ENCODE peak calls at places on chromosomes 11 and 22, in eight cellular contexts. One of them, this sample, is unnamed.

GRCh38 chr11:47560431-47560830 is 5.0 kb upstream of the PTPMT1 start:
- DNase-seq in transverse colon: no peak
- DNase-seq in HCT116: no peak
- DNase-seq in uterus: no peak
- DNase-seq in GM12891: no peak
- DNase-seq in Peyer's patch: no peak
- DNase-seq in NB4: peak
- DNase-seq in testis: no peak
- DNase-seq in this sample: no peak

GRCh38 chr11:100890779-100891178 is 203.7 kb downstream of the ARHGAP42 start:
- DNase-seq in HCT116: no peak
- DNase-seq in NB4: no peak
- DNase-seq in uterus: no peak
- DNase-seq in testis: no peak
- DNase-seq in Peyer's patch: no peak
- DNase-seq in transverse colon: no peak
- DNase-seq in GM12891: no peak
- DNase-seq in this sample: no peak

GRCh38 chr22:28112548-28113043 is 193.5 kb upstream of the PITPNB start:
- DNase-seq in Peyer's patch: no peak
- DNase-seq in transverse colon: no peak
- DNase-seq in HCT116: peak
- DNase-seq in testis: peak
- DNase-seq in GM12891: no peak
- DNase-seq in uterus: peak
- DNase-seq in NB4: peak
- DNase-seq in this sample: no peak

GRCh38 chr11:36023922-36024321 is 80.1 kb downstream of the LDLRAD3 start:
- DNase-seq in GM12891: no peak
- DNase-seq in transverse colon: no peak
- DNase-seq in testis: no peak
- DNase-seq in uterus: no peak
- DNase-seq in Peyer's patch: no peak
- DNase-seq in HCT116: no peak
- DNase-seq in NB4: no peak
- DNase-seq in this sample: peak

GRCh38 chr11:9660886-9661285 is 3.0 kb upstream of the SWAP70 start:
- DNase-seq in HCT116: no peak
- DNase-seq in GM12891: no peak
- DNase-seq in NB4: no peak
- DNase-seq in testis: no peak
- DNase-seq in uterus: no peak
- DNase-seq in Peyer's patch: no peak
- DNase-seq in transverse colon: no peak
- DNase-seq in this sample: no peak

GRCh38 chr22:42462016-42462415 is 29.8 kb upstream of the NFAM1 start:
- DNase-seq in uterus: no peak
- DNase-seq in GM12891: no peak
- DNase-seq in testis: no peak
- DNase-seq in transverse colon: no peak
- DNase-seq in NB4: no peak
- DNase-seq in HCT116: no peak
- DNase-seq in Peyer's patch: no peak
- DNase-seq in this sample: no peak

GRCh38 chr22:24474649-24475048 is 20.5 kb upstream of the UPB1 start:
- DNase-seq in transverse colon: no peak
- DNase-seq in NB4: no peak
- DNase-seq in HCT116: no peak
- DNase-seq in testis: no peak
- DNase-seq in Peyer's patch: no peak
- DNase-seq in uterus: no peak
- DNase-seq in GM12891: no peak
- DNase-seq in this sample: no peak

GRCh38 chr11:92226331-92227232 is 2.0 kb downstream of the FAT3 start:
- DNase-seq in testis: peak
- DNase-seq in HCT116: no peak
- DNase-seq in Peyer's patch: no peak
- DNase-seq in NB4: no peak
- DNase-seq in uterus: no peak
- DNase-seq in GM12891: no peak
- DNase-seq in transverse colon: no peak
- DNase-seq in this sample: no peak

GRCh38 chr22:22074634-22075381 is 92.2 kb upstream of the TOP3B start:
- DNase-seq in GM12891: no peak
- DNase-seq in HCT116: no peak
- DNase-seq in testis: no peak
- DNase-seq in transverse colon: no peak
- DNase-seq in uterus: no peak
- DNase-seq in NB4: peak
- DNase-seq in Peyer's patch: no peak
- DNase-seq in this sample: no peak

GRCh38 chr11:120632579-120632978 is 121.0 kb downstream of the GRIK4 start:
- DNase-seq in NB4: peak
- DNase-seq in Peyer's patch: no peak
- DNase-seq in transverse colon: no peak
- DNase-seq in HCT116: no peak
- DNase-seq in testis: no peak
- DNase-seq in uterus: no peak
- DNase-seq in GM12891: peak
- DNase-seq in this sample: no peak

GRCh38 chr11:8301622-8302021 is 37.9 kb upstream of the LMO1 start:
- DNase-seq in testis: no peak
- DNase-seq in transverse colon: no peak
- DNase-seq in HCT116: no peak
- DNase-seq in uterus: no peak
- DNase-seq in NB4: no peak
- DNase-seq in Peyer's patch: no peak
- DNase-seq in GM12891: no peak
- DNase-seq in this sample: no peak

GRCh38 chr11:131568318-131568717 is 197.9 kb downstream of the NTM start:
- DNase-seq in testis: no peak
- DNase-seq in transverse colon: no peak
- DNase-seq in HCT116: no peak
- DNase-seq in GM12891: no peak
- DNase-seq in Peyer's patch: no peak
- DNase-seq in NB4: no peak
- DNase-seq in uterus: no peak
- DNase-seq in this sample: no peak

GRCh38 chr11:115379528-115379927 is 124.7 kb downstream of the CADM1 start:
- DNase-seq in transverse colon: no peak
- DNase-seq in testis: no peak
- DNase-seq in uterus: no peak
- DNase-seq in NB4: no peak
- DNase-seq in HCT116: no peak
- DNase-seq in GM12891: no peak
- DNase-seq in Peyer's patch: no peak
- DNase-seq in this sample: no peak
- TF ChIP-seq POLR2A in transverse colon: no peak
- TF ChIP-seq POLR2A in testis: no peak
- TF ChIP-seq POLR2A in uterus: no peak
- TF ChIP-seq POLR2A in NB4: no peak
- TF ChIP-seq POLR2A in HCT116: no peak
- TF ChIP-seq POLR2A in GM12891: no peak
- TF ChIP-seq POLR2A in Peyer's patch: no peak
- TF ChIP-seq POLR2A in this sample: no peak

DNA sequence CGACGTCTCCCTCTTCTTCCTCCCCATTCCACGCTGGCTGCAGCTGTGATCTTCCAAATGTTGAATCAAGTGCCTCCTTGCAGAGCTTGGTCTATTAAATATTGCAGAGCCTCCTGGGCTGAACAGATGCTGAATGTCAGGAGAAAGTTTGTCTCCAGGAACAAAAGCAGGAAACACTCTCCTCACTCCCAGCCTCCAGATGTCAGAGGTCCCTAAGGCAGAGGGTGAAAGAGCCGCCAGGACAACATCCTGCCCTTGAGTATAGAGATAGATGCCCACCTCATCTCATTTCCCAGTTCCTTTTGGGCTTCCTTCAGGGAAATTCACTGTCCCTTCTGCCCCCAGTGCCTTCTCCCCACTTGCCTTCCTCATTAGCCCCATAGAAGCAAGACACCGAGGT is 40.8 kb upstream of the IGSF9B start:
- DNase-seq in GM12891: no peak
- DNase-seq in HCT116: no peak
- DNase-seq in uterus: no peak
- DNase-seq in NB4: no peak
- DNase-seq in transverse colon: no peak
- DNase-seq in testis: no peak
- DNase-seq in Peyer's patch: no peak
- DNase-seq in this sample: no peak
- TF ChIP-seq POLR2A in GM12891: no peak
- TF ChIP-seq POLR2A in HCT116: no peak
- TF ChIP-seq POLR2A in uterus: no peak
- TF ChIP-seq POLR2A in NB4: no peak
- TF ChIP-seq POLR2A in transverse colon: no peak
- TF ChIP-seq POLR2A in testis: no peak
- TF ChIP-seq POLR2A in Peyer's patch: no peak
- TF ChIP-seq POLR2A in this sample: no peak

GRCh38 chr11:33830903-33831648 is 56.8 kb upstream of the FBXO3 start:
- DNase-seq in NB4: no peak
- DNase-seq in uterus: no peak
- DNase-seq in HCT116: no peak
- DNase-seq in transverse colon: no peak
- DNase-seq in testis: no peak
- DNase-seq in GM12891: no peak
- DNase-seq in Peyer's patch: no peak
- DNase-seq in this sample: no peak

GRCh38 chr11:33832676-33833075 is 58.4 kb upstream of the FBXO3 start:
- DNase-seq in HCT116: no peak
- DNase-seq in transverse colon: no peak
- DNase-seq in NB4: no peak
- DNase-seq in testis: no peak
- DNase-seq in Peyer's patch: no peak
- DNase-seq in GM12891: no peak
- DNase-seq in uterus: no peak
- DNase-seq in this sample: no peak

GRCh38 chr11:33829430-33830141 is 55.3 kb upstream of the FBXO3 start:
- DNase-seq in NB4: peak
- DNase-seq in uterus: peak
- DNase-seq in transverse colon: peak
- DNase-seq in testis: peak
- DNase-seq in HCT116: peak
- DNase-seq in Peyer's patch: peak
- DNase-seq in GM12891: peak
- DNase-seq in this sample: peak

GRCh38 chr11:33835143-33835878 is 56.6 kb downstream of the LMO2 start:
- DNase-seq in NB4: peak
- DNase-seq in HCT116: peak
- DNase-seq in transverse colon: no peak
- DNase-seq in Peyer's patch: no peak
- DNase-seq in testis: no peak
- DNase-seq in GM12891: no peak
- DNase-seq in uterus: peak
- DNase-seq in this sample: peak
- TF ChIP-seq POLR2A in NB4: no peak
- TF ChIP-seq POLR2A in HCT116: no peak
- TF ChIP-seq POLR2A in transverse colon: no peak
- TF ChIP-seq POLR2A in Peyer's patch: no peak
- TF ChIP-seq POLR2A in testis: no peak
- TF ChIP-seq POLR2A in GM12891: no peak
- TF ChIP-seq POLR2A in uterus: no peak
- TF ChIP-seq POLR2A in this sample: no peak

GRCh38 chr11:64334764-64335741 is 5.0 kb upstream of the CCDC88B start:
- DNase-seq in NB4: peak
- DNase-seq in transverse colon: peak
- DNase-seq in testis: no peak
- DNase-seq in GM12891: peak
- DNase-seq in Peyer's patch: peak
- DNase-seq in HCT116: peak
- DNase-seq in uterus: no peak
- DNase-seq in this sample: peak

GRCh38 chr11:64330888-64331287 is 9.1 kb upstream of the CCDC88B start:
- DNase-seq in NB4: no peak
- DNase-seq in testis: no peak
- DNase-seq in GM12891: no peak
- DNase-seq in uterus: no peak
- DNase-seq in Peyer's patch: no peak
- DNase-seq in HCT116: no peak
- DNase-seq in transverse colon: no peak
- DNase-seq in this sample: no peak

GRCh38 chr11:64327993-64328392 is 10.1 kb downstream of the PRDX5 start:
- DNase-seq in uterus: no peak
- DNase-seq in GM12891: no peak
- DNase-seq in testis: no peak
- DNase-seq in Peyer's patch: no peak
- DNase-seq in transverse colon: peak
- DNase-seq in NB4: no peak
- DNase-seq in HCT116: no peak
- DNase-seq in this sample: no peak

GRCh38 chr11:64333556-64333955 is 6.4 kb upstream of the CCDC88B start:
- DNase-seq in Peyer's patch: no peak
- DNase-seq in GM12891: no peak
- DNase-seq in uterus: no peak
- DNase-seq in HCT116: no peak
- DNase-seq in NB4: no peak
- DNase-seq in testis: no peak
- DNase-seq in transverse colon: no peak
- DNase-seq in this sample: no peak

GRCh38 chr11:64331569-64332371 is 8.2 kb upstream of the CCDC88B start:
- DNase-seq in testis: peak
- DNase-seq in GM12891: peak
- DNase-seq in transverse colon: peak
- DNase-seq in HCT116: peak
- DNase-seq in Peyer's patch: peak
- DNase-seq in uterus: peak
- DNase-seq in NB4: peak
- DNase-seq in this sample: peak
- TF ChIP-seq POLR2A in testis: no peak
- TF ChIP-seq POLR2A in GM12891: no peak
- TF ChIP-seq POLR2A in transverse colon: no peak
- TF ChIP-seq POLR2A in HCT116: peak
- TF ChIP-seq POLR2A in Peyer's patch: no peak
- TF ChIP-seq POLR2A in uterus: no peak
- TF ChIP-seq POLR2A in NB4: no peak
- TF ChIP-seq POLR2A in this sample: no peak

GRCh38 chr11:59810189-59810910 is at the start of gene MRPL16:
- DNase-seq in testis: peak
- DNase-seq in HCT116: peak
- DNase-seq in NB4: peak
- DNase-seq in transverse colon: peak
- DNase-seq in GM12891: peak
- DNase-seq in uterus: peak
- DNase-seq in Peyer's patch: peak
- DNase-seq in this sample: peak
- TF ChIP-seq POLR2A in testis: no peak
- TF ChIP-seq POLR2A in HCT116: peak
- TF ChIP-seq POLR2A in NB4: peak
- TF ChIP-seq POLR2A in transverse colon: peak
- TF ChIP-seq POLR2A in GM12891: peak
- TF ChIP-seq POLR2A in uterus: peak
- TF ChIP-seq POLR2A in Peyer's patch: peak
- TF ChIP-seq POLR2A in this sample: peak

GRCh38 chr11:104704888-104705287 is 193.4 kb downstream of the CASP12 start:
- DNase-seq in NB4: no peak
- DNase-seq in transverse colon: no peak
- DNase-seq in uterus: no peak
- DNase-seq in testis: no peak
- DNase-seq in HCT116: no peak
- DNase-seq in Peyer's patch: no peak
- DNase-seq in GM12891: no peak
- DNase-seq in this sample: no peak
- TF ChIP-seq POLR2A in NB4: no peak
- TF ChIP-seq POLR2A in transverse colon: no peak
- TF ChIP-seq POLR2A in uterus: no peak
- TF ChIP-seq POLR2A in testis: no peak
- TF ChIP-seq POLR2A in HCT116: no peak
- TF ChIP-seq POLR2A in Peyer's patch: no peak
- TF ChIP-seq POLR2A in GM12891: no peak
- TF ChIP-seq POLR2A in this sample: no peak